ENCODE peak calls at places on chromosomes 16 and 17, in nine cellular contexts. J, N, Q, T, S, G, R, P and X are unnamed samples.

GRCh38 chr17:82020874-82021727 is 1.6 kb downstream of the CENPX start:
- DNase-seq in T (peak; percentile 79), Q (peak; percentile 60), J (peak; percentile 84), R (peak; percentile 47), G (peak; percentile 58), S (peak; percentile 74), N (peak; percentile 56), P (peak; percentile 32), X (peak; percentile 92)

GRCh38 chr16:86952769-86953168 is 364.4 kb downstream of the C16orf95 start:
- DNase-seq in Q (no peak), S (no peak), T (peak; percentile 9), G (no peak), J (no peak), N (no peak), R (no peak), P (no peak), X (peak; percentile 16)

GRCh38 chr17:10265100-10265810 is 66.8 kb upstream of the GAS7 start:
- DNase-seq in T (no peak), S (no peak), N (no peak), J (no peak), G (no peak), Q (no peak), R (no peak), P (no peak), X (no peak)

GRCh38 chr17:40015005-40015997 is at the start of gene CSF3:
- DNase-seq in N (no peak), R (no peak), J (peak; percentile 66), T (peak; percentile 92), G (no peak), P (no peak), Q (no peak), S (no peak), X (no peak)

GRCh38 chr17:31802502-31802901 is 56.5 kb downstream of the COPRS start:
- DNase-seq in J (no peak), P (no peak), R (no peak), G (no peak), Q (no peak), S (no peak), T (no peak), N (no peak), X (no peak)

GRCh38 chr16:1543085-1543896 is 9.8 kb downstream of the TMEM204 start:
- DNase-seq in P (no peak), R (peak; percentile 52), T (peak; percentile 66), Q (peak; percentile 49), G (peak; percentile 65), N (peak; percentile 44), J (peak; percentile 45), S (peak; percentile 51), X (peak; percentile 89)

GRCh38 chr16:4385789-4386451 is 14.3 kb downstream of the VASN start:
- DNase-seq in G (no peak), T (no peak), S (no peak), R (no peak), P (no peak), N (no peak), J (no peak), Q (no peak), X (no peak)

GRCh38 chr17:4449736-4450135 is 16.0 kb downstream of the SPNS3 start:
- DNase-seq in J (no peak), T (no peak), R (no peak), P (no peak), N (no peak), G (no peak), Q (no peak), S (no peak), X (no peak)

GRCh38 chr17:73476890-73477350 is 165.1 kb upstream of the CDC42EP4 start:
- DNase-seq in P (no peak), Q (no peak), R (no peak), G (no peak), T (no peak), J (no peak), N (no peak), S (no peak), X (no peak)